ENCODE peak calls at places on chromosomes 5 and 9, in six cellular contexts. L is foreskin keratinocyte; E is right atrium auricular region; I is left lung; Y is CD8-positive, alpha-beta T cell; V is HCT116. P is an unnamed sample. For H3K4me1, the result is how much of the 10 kb centered on the place peaks cover.

GRCh38 chr9:107624216-107624948 is 134.8 kb upstream of the KLF4 start:
- DNase-seq in L (peak), E (no peak), I (no peak), Y (no peak), V (no peak), P (no peak)

GRCh38 chr5:133309166-133309791 is 257.5 kb downstream of the HSPA4 start:
- DNase-seq in L (no peak), E (no peak), I (no peak), Y (no peak), V (no peak), P (no peak)

GRCh38 chr9:21060919-21061561 is 16.7 kb downstream of the IFNB1 start:
- DNase-seq in L (no peak), E (no peak), I (no peak), Y (no peak), V (no peak), P (no peak)

GRCh38 chr5:6228257-6229250 is 149.8 kb downstream of the MED10 start:
- DNase-seq in L (no peak), E (no peak), I (no peak), Y (no peak), V (no peak), P (no peak)

GRCh38 chr5:78594946-78595921 is 53.3 kb downstream of the LHFPL2 start:
- DNase-seq in L (peak), E (peak), I (no peak), Y (no peak), V (peak), P (no peak)

GRCh38 chr5:180486636-180487149 is 7.5 kb upstream of the CNOT6 start:
- DNase-seq in L (peak), E (no peak), I (no peak), Y (no peak), V (no peak), P (no peak)

GRCh38 chr5:134086943-134087305 is 27.6 kb upstream of the TCF7 start:
- DNase-seq in L (no peak), E (no peak), I (no peak), Y (peak), V (no peak), P (no peak)

GRCh38 chr9:70297141-70297540 is 38.4 kb downstream of the SMC5 start:
- DNase-seq in L (no peak), E (no peak), I (no peak), Y (no peak), V (no peak), P (no peak)

GRCh38 chr9:134301387-134302129 is 24.7 kb upstream of the RXRA start:
- DNase-seq in L (no peak), E (no peak), I (peak), Y (peak), V (no peak), P (no peak)

GRCh38 chr5:25107878-25108277 is 463.1 kb upstream of the CDH10 start:
- DNase-seq in L (peak), E (no peak), I (no peak), Y (no peak), V (no peak), P (no peak)

GRCh38 chr9:131546336-131547084 is 1.2 kb downstream of the PRRT1B start:
- DNase-seq in L (no peak), E (no peak), I (no peak), Y (no peak), V (no peak), P (no peak)

GRCh38 chr9:91458905-91459304 is 35.3 kb upstream of the NFIL3 start:
- DNase-seq in L (no peak), E (no peak), I (no peak), Y (no peak), V (no peak), P (no peak)

GRCh38 chr5:138605254-138605972 is 30.2 kb upstream of the HSPA9 start:
- DNase-seq in L (no peak), E (no peak), I (no peak), Y (no peak), V (no peak), P (no peak)

GRCh38 chr5:96942911-96943310 is 7.0 kb downstream of the LNPEP start:
- DNase-seq in L (no peak), E (no peak), I (no peak), Y (no peak), V (no peak), P (no peak)

GRCh38 chr5:149517461-149518122 is 33.6 kb downstream of the CSNK1A1 start:
- DNase-seq in L (no peak), E (no peak), I (no peak), Y (no peak), V (no peak), P (no peak)

GRCh38 chr5:114716955-114717354 is 355.1 kb downstream of the KCNN2 start:
- DNase-seq in L (no peak), E (no peak), I (no peak), Y (no peak), V (no peak), P (no peak)

GRCh38 chr9:107443786-107444185 is 45.8 kb downstream of the KLF4 start:
- DNase-seq in L (no peak), E (no peak), I (no peak), Y (no peak), V (no peak), P (no peak)

GRCh38 chr9:70256123-70256551 is 2.6 kb upstream of the SMC5 start:
- DNase-seq in L (peak), E (no peak), I (no peak), Y (no peak), V (no peak), P (no peak)

GRCh38 chr9:130064621-130065020 is 10.9 kb downstream of the GPR107 start:
- DNase-seq in L (no peak), E (no peak), I (no peak), Y (no peak), V (no peak), P (no peak)

GRCh38 chr9:101668466-101668865 is 70.0 kb downstream of the GRIN3A start:
- DNase-seq in L (no peak), E (no peak), I (no peak), Y (no peak), V (no peak), P (no peak)

GRCh38 chr5:59186623-59187022 is 603.7 kb downstream of the RAB3C start:
- DNase-seq in L (no peak), E (no peak), I (no peak), Y (no peak), V (no peak), P (no peak)

GRCh38 chr5:72138943-72139467 is 31.7 kb downstream of the MAP1B start:
- DNase-seq in L (peak), E (no peak), I (no peak), Y (no peak), V (no peak), P (no peak)

GRCh38 chr5:78660401-78660800 is 11.8 kb upstream of the LHFPL2 start:
- DNase-seq in L (no peak), E (no peak), I (no peak), Y (no peak), V (no peak), P (no peak)

GRCh38 chr5:80955082-80955481 is 5.1 kb upstream of the RASGRF2 start:
- DNase-seq in L (no peak), E (no peak), I (no peak), Y (no peak), V (no peak), P (no peak)

GRCh38 chr5:63760965-63761364 is 201.3 kb downstream of the HTR1A start:
- DNase-seq in L (no peak), E (no peak), I (no peak), Y (no peak), V (no peak), P (no peak)

GRCh38 chr5:74316064-74316586 is 324.4 kb downstream of the ENC1 start:
- DNase-seq in L (peak), E (no peak), I (no peak), Y (no peak), V (no peak), P (no peak)

GRCh38 chr9:128113526-128114325 is 13.8 kb downstream of the PTGES2 start:
- DNase-seq in L (no peak), E (no peak), I (peak), Y (no peak), V (no peak), P (no peak)

GRCh38 chr5:102867999-102868662 is 113.0 kb downstream of the PAM start:
- DNase-seq in L (no peak), E (no peak), I (no peak), Y (no peak), V (no peak), P (no peak)

GRCh38 chr9:107809859-107810492 is 320.4 kb upstream of the KLF4 start:
- DNase-seq in L (peak), E (no peak), I (no peak), Y (no peak), V (no peak), P (no peak)

GRCh38 chr5:32600057-32600622 is 14.8 kb downstream of the SUB1 start:
- DNase-seq in L (peak), E (peak), I (no peak), Y (no peak), V (no peak), P (no peak)

GRCh38 chr9:13705913-13706312 is 426.4 kb upstream of the MPDZ start:
- DNase-seq in L (no peak), E (peak), I (no peak), Y (no peak), V (no peak), P (no peak)

GRCh38 chr9:13707635-13708410 is 428.3 kb upstream of the MPDZ start:
- DNase-seq in L (peak), E (no peak), I (no peak), Y (no peak), V (no peak), P (no peak)

GRCh38 chr9:13705356-13705755 is 425.9 kb upstream of the MPDZ start:
- DNase-seq in L (no peak), E (no peak), I (no peak), Y (no peak), V (no peak), P (no peak)
- H3K27ac ChIP-seq in L (no peak), E (peak), I (peak), Y (no peak), V (no peak), P (no peak)

DNA sequence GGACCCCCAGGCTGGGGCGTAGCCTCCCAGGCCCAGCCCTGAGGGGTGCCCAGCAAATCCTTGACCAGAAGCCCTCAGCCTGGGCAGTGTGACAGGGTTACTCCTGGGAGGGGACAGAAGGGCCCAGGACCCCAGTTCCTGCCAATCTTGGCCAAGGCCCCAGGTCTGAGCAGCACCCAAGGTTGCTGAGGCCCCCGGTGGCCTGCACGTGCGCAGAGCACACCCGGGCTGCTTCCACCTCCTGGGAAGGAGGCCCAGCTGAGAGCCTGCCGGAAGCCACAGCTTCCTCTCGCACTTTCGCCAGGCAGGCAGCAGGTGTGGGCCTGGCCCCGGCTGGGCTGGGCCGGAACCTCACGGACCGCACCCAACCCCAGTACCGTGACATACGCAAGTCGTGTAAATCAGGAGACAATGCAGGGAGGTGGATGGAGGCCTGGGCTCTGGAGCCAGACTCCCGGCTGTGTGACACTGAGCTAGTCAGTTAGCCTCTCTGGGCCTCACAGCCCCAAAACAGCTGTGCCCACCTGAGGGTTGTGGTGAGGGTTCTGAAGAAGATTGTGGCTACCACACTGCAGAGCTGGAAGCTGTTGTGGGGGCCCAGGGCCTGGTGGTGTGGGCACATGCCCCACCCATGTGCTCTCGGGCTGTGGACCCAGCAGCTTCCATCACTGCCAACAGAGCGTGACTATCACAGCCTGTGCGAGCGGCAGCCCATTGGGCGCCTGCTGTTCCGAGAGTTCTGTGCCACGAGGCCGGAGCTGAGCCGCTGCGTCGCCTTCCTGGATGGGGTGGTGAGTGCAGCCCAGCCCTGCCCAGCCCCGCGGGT is 5.1 kb downstream of the GRK6 start:
- DNase-seq in L (peak), E (no peak), I (peak), Y (peak), V (no peak), P (no peak)
- H3K4me1 ChIP-seq in L (under half), E (under half), I (half or more), Y (half or more), V (under half), P (under half)

DNA sequence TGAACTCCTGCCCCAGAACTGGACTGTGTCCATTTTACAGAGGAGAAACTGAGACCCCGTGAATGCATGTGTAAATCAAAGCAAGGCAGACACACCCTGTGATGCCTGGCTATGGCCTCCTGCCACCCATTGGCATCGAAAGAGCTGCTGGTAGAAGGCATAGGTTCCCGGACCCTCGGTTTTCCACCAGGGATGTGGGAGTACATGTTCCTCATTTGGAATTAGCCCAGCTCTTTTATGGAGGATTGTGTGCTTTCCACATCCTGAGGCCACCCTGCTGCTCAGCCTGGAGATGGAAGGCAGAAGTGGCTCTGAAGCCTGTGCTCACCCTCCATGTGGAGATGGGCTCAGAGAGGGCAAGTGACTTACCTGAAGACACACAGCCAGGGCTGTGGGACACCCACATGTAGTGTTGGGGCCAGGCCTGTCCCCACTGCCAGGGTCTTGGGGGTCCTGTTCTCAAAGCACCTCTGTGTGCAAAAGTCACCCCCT is 2.8 kb downstream of the SUSD3 start:
- DNase-seq in L (no peak), E (no peak), I (peak), Y (no peak), V (no peak), P (no peak)
- H3K27ac ChIP-seq in L (no peak), E (no peak), I (no peak), Y (peak), V (no peak), P (no peak)

GRCh38 chr9:111897831-111898144 is 1.2 kb downstream of the UGCG start:
- DNase-seq in L (no peak), E (no peak), I (no peak), Y (no peak), V (peak), P (no peak)
- H3K4me1 ChIP-seq in L (under half), E (under half), I (half or more), Y (under half), V (under half), P (under half)

GRCh38 chr5:170632266-170632984 is 128.6 kb downstream of the KCNIP1 start:
- DNase-seq in L (no peak), E (no peak), I (no peak), Y (no peak), V (no peak), P (no peak)
- H3K27ac ChIP-seq in L (no peak), E (peak), I (no peak), Y (no peak), V (no peak), P (no peak)

GRCh38 chr9:104774132-104774531 is 10.2 kb downstream of the NIPSNAP3B start:
- DNase-seq in L (no peak), E (no peak), I (no peak), Y (no peak), V (no peak), P (no peak)
- H3K4me1 ChIP-seq in L (under half), E (under half), I (under half), Y (under half), V (under half), P (under half)

GRCh38 chr5:123214193-123214592 is 125.2 kb downstream of the PRDM6 start:
- DNase-seq in L (no peak), E (no peak), I (no peak), Y (no peak), V (no peak), P (no peak)
- H3K27ac ChIP-seq in L (no peak), E (no peak), I (no peak), Y (no peak), V (no peak), P (no peak)

GRCh38 chr5:127609016-127609415 is 39.9 kb upstream of the CTXN3 start:
- DNase-seq in L (no peak), E (no peak), I (no peak), Y (no peak), V (no peak), P (no peak)
- H3K4me1 ChIP-seq in L (under half), E (under half), I (under half), Y (under half), V (under half), P (under half)